ENCODE peak calls at places on chromosomes 1 and 21, in seven cellular contexts. Z is vagina, K is uterus, G is HCT116, L is ovary, A is H54, H is spleen. V is an unnamed sample.
A peak's percentile ranks its signal among the peaks of the same experiment; 100 is the strongest.

GRCh38 chr1:183942933-183943693 is 94.4 kb downstream of the COLGALT2 start:
- DNase-seq in Z (no peak), K (no peak), G (peak; percentile 92), L (no peak), A (peak; percentile 65), H (no peak), V (no peak)

GRCh38 chr1:48000883-48001282 is 3.7 kb upstream of the TRABD2B start:
- DNase-seq in Z (no peak), K (no peak), G (no peak), L (no peak), A (no peak), H (no peak), V (no peak)

GRCh38 chr1:224051086-224051406 is 62.9 kb upstream of the FBXO28 start:
- DNase-seq in Z (no peak), K (no peak), G (no peak), L (no peak), A (no peak), H (no peak), V (no peak)

GRCh38 chr1:166122873-166123466 is 43.8 kb downstream of the FAM78B start:
- DNase-seq in Z (no peak), K (no peak), G (no peak), L (no peak), A (no peak), H (no peak), V (no peak)

GRCh38 chr1:15401391-15402055 is 8.2 kb upstream of the EFHD2 start:
- DNase-seq in Z (no peak), K (no peak), G (no peak), L (no peak), A (no peak), H (no peak), V (no peak)

GRCh38 chr1:235933483-235934116 is 66.9 kb upstream of the LYST start:
- DNase-seq in Z (no peak), K (no peak), G (no peak), L (no peak), A (no peak), H (no peak), V (no peak)

GRCh38 chr1:184535191-184535970 is 148.6 kb downstream of the C1orf21 start:
- DNase-seq in Z (no peak), K (no peak), G (no peak), L (no peak), A (no peak), H (no peak), V (no peak)

GRCh38 chr1:39132505-39133339 is 71.8 kb upstream of the MACF1 start:
- DNase-seq in Z (no peak), K (peak; percentile 36), G (peak; percentile 44), L (peak; percentile 44), A (no peak), H (peak; percentile 88), V (peak; percentile 94)

GRCh38 chr1:198756470-198756869 is 117.6 kb downstream of the PTPRC start:
- DNase-seq in Z (no peak), K (no peak), G (no peak), L (no peak), A (no peak), H (no peak), V (no peak)

GRCh38 chr1:248858891-248859889 is at the start of gene ZNF692:
- DNase-seq in Z (no peak), K (peak; percentile 95), G (peak; percentile 95), L (peak; percentile 96), A (peak; percentile 88), H (peak; percentile 100), V (peak; percentile 97)

GRCh38 chr1:92837062-92837461 is 5.2 kb downstream of the RPL5 start:
- DNase-seq in Z (no peak), K (no peak), G (no peak), L (no peak), A (no peak), H (no peak), V (no peak)

GRCh38 chr1:192867180-192867579 is 58.3 kb downstream of the RGS2 start:
- DNase-seq in Z (no peak), K (no peak), G (no peak), L (no peak), A (no peak), H (no peak), V (no peak)

GRCh38 chr1:12159826-12160225 is 7.0 kb upstream of the TNFRSF1B start:
- DNase-seq in Z (no peak), K (no peak), G (peak; percentile 47), L (no peak), A (no peak), H (peak; percentile 80), V (no peak)

GRCh38 chr1:117567976-117568375 is 37.9 kb upstream of the TENT5C start:
- DNase-seq in Z (peak; percentile 43), K (no peak), G (no peak), L (no peak), A (no peak), H (no peak), V (no peak)

GRCh38 chr21:41612674-41613250 is 104.8 kb upstream of the TMPRSS2 start:
- DNase-seq in Z (no peak), K (peak; percentile 77), G (no peak), L (peak; percentile 88), A (peak; percentile 89), H (no peak), V (peak; percentile 93)

GRCh38 chr1:7382971-7383370 is 388.1 kb upstream of the VAMP3 start:
- DNase-seq in Z (no peak), K (no peak), G (no peak), L (no peak), A (no peak), H (no peak), V (no peak)

GRCh38 chr21:45264919-45265515 is 22.7 kb downstream of the POFUT2 start:
- DNase-seq in Z (no peak), K (no peak), G (no peak), L (peak; percentile 35), A (no peak), H (peak; percentile 63), V (no peak)

GRCh38 chr1:206924549-206925115 is 2.9 kb upstream of the FCMR start:
- DNase-seq in Z (no peak), K (no peak), G (no peak), L (no peak), A (no peak), H (peak; percentile 80), V (no peak)

GRCh38 chr1:208208132-208208487 is 36.1 kb downstream of the PLXNA2 start:
- DNase-seq in Z (no peak), K (no peak), G (no peak), L (no peak), A (no peak), H (no peak), V (no peak)

DNA sequence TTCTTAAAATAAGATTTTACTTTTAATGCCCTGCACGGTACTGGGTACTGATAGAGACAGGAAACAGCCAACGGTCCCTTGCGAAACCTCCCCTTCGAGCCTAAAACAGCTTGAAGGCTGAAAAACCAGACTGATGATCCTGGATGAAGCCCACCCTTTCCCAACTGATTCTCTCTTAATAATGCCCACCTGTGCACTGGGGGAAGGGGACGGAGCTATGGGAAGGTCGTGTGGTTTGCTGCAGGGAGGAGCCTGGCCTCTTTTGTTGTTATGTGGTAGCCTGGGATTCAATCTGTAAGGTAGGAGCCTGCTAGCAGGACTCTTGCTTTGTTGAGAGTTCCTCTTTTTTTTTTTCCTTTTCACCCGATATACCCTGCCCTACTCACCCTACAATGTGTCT is 25.6 kb downstream of the SAMSN1 start:
- DNase-seq in Z (no peak), K (no peak), G (no peak), L (no peak), A (no peak), H (peak; percentile 77), V (no peak)
- TF ChIP-seq POLR2A in Z (no peak), K (no peak), G (no peak), L (no peak), A (no peak), H (no peak), V (no peak)

DNA sequence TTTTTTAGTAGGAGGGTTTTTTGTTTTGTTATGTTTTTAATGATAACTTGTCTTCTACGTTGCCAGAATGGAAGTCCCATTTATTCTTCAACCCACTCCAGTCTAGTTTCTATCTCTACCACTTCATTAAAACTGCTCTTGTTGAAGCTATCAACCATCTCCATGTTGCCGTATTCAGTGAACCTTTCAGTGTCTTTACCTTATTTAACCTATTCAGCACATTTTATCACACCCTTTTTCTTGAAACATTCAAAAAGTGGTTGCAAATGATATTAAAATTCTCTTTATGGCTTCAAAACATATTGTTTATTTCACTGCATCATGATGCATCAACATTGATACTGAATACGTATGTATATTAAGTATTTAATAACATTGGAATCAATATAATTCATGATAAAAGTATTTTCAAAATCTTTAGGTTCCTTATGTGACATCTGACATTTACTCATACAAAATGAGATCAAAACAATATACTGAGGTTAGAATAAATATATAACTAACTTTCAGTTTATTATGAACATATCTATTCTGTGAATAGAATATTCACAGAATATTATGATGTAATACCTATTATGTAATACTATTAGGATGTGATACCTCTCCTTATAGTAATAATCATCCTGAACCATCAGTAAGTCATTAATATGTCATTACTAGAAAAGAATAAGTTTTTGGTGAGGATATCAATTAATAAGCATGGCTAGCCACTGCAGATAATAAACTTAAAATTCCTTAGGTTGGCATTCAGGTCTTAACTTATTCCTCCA is 52.0 kb upstream of the ADAR start:
- DNase-seq in Z (no peak), K (no peak), G (no peak), L (no peak), A (no peak), H (no peak), V (no peak)
- TF ChIP-seq POLR2A in Z (no peak), K (no peak), G (no peak), L (no peak), A (no peak), H (no peak), V (no peak)

DNA sequence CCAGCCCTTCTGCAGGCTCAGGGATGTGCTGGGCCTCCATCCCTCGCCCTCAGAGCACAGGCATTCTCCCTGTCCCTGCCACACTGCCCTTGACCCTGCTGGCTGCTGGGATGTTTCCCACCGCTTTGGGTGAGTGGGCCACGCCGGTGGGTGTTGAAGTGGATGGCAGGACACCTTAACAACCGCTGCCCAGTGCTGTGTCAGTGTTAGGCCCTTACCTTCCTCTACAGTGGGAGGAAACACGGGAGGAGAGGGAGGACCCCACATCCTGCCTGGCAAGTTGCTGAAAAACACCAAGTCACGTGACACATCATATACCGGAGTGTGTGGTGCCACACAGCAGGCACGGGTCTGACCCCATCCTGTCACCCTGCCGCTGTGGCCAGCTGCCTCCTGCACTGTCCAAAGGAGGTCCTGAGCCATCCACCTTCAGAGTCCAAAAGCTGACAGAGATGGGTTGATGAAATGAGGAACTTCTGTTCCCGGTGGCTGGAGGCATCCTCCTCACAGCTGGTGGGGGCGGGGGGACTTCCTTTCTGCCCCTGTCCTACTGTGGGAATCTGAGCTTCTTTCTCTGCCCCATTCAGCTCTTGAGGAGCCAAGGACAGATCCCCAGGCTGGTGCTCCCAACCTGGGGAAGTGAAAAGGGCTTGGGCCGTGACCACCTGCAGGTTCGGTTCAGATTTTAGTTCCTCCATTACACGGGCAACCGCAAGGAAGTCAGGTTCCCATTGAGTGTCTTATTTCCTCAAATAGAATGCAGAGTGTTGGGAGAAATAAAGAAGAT is 3.2 kb upstream of the THEMIS2 start:
- DNase-seq in Z (no peak), K (no peak), G (no peak), L (no peak), A (no peak), H (peak; percentile 91), V (no peak)
- TF ChIP-seq POLR2A in Z (no peak), K (no peak), G (no peak), L (no peak), A (no peak), H (no peak), V (no peak)

GRCh38 chr1:32198237-32199042 is 2.0 kb upstream of the CCDC28B start:
- DNase-seq in Z (no peak), K (no peak), G (no peak), L (no peak), A (no peak), H (no peak), V (no peak)
- TF ChIP-seq POLR2A in Z (no peak), K (no peak), G (no peak), L (no peak), A (no peak), H (no peak), V (no peak)